ENCODE peak calls at places on chromosomes 11 and 22, in six cellular contexts. One of them, this sample, is unnamed.

GRCh38 chr11:73465019-73465675 is 88.9 kb downstream of the RELT start:
- DNase-seq in GM13976: no peak
- DNase-seq in activated CD8-positive, alpha-beta memory T cell treated with anti-CD3 and anti-CD28 coated beads for 48 hours: no peak
- DNase-seq in esophagus squamous epithelium: no peak
- DNase-seq in mammary epithelial cell: no peak
- DNase-seq in anterior cingulate cortex: no peak
- DNase-seq in this sample: no peak

GRCh38 chr11:46524201-46524600 is 69.6 kb downstream of the AMBRA1 start:
- DNase-seq in esophagus squamous epithelium: no peak
- DNase-seq in GM13976: no peak
- DNase-seq in mammary epithelial cell: no peak
- DNase-seq in anterior cingulate cortex: no peak
- DNase-seq in activated CD8-positive, alpha-beta memory T cell treated with anti-CD3 and anti-CD28 coated beads for 48 hours: no peak
- DNase-seq in this sample: no peak

GRCh38 chr11:87097582-87097981 is 59.8 kb downstream of the TMEM135 start:
- DNase-seq in esophagus squamous epithelium: no peak
- DNase-seq in anterior cingulate cortex: no peak
- DNase-seq in GM13976: peak; percentile 62
- DNase-seq in mammary epithelial cell: peak; percentile 22
- DNase-seq in activated CD8-positive, alpha-beta memory T cell treated with anti-CD3 and anti-CD28 coated beads for 48 hours: no peak
- DNase-seq in this sample: no peak

GRCh38 chr11:61760946-61761345 is 8.5 kb downstream of the MYRF start:
- DNase-seq in esophagus squamous epithelium: no peak
- DNase-seq in anterior cingulate cortex: peak; percentile 82
- DNase-seq in GM13976: no peak
- DNase-seq in mammary epithelial cell: no peak
- DNase-seq in activated CD8-positive, alpha-beta memory T cell treated with anti-CD3 and anti-CD28 coated beads for 48 hours: no peak
- DNase-seq in this sample: no peak

GRCh38 chr22:19407649-19408606 is 23.6 kb downstream of the HIRA start:
- DNase-seq in GM13976: no peak
- DNase-seq in mammary epithelial cell: no peak
- DNase-seq in anterior cingulate cortex: no peak
- DNase-seq in activated CD8-positive, alpha-beta memory T cell treated with anti-CD3 and anti-CD28 coated beads for 48 hours: no peak
- DNase-seq in esophagus squamous epithelium: no peak
- DNase-seq in this sample: no peak

GRCh38 chr11:75966546-75967287 is 151.7 kb downstream of the UVRAG start:
- DNase-seq in esophagus squamous epithelium: no peak
- DNase-seq in anterior cingulate cortex: no peak
- DNase-seq in mammary epithelial cell: peak; percentile 65
- DNase-seq in activated CD8-positive, alpha-beta memory T cell treated with anti-CD3 and anti-CD28 coated beads for 48 hours: no peak
- DNase-seq in GM13976: peak; percentile 23
- DNase-seq in this sample: no peak

GRCh38 chr22:44878483-44879300 is 126.3 kb downstream of the ARHGAP8 start:
- DNase-seq in activated CD8-positive, alpha-beta memory T cell treated with anti-CD3 and anti-CD28 coated beads for 48 hours: no peak
- DNase-seq in mammary epithelial cell: no peak
- DNase-seq in esophagus squamous epithelium: no peak
- DNase-seq in anterior cingulate cortex: no peak
- DNase-seq in GM13976: no peak
- DNase-seq in this sample: no peak

GRCh38 chr11:117809236-117810055 is 12.4 kb upstream of the DSCAML1 start:
- DNase-seq in anterior cingulate cortex: peak; percentile 60
- DNase-seq in mammary epithelial cell: peak; percentile 55
- DNase-seq in esophagus squamous epithelium: no peak
- DNase-seq in activated CD8-positive, alpha-beta memory T cell treated with anti-CD3 and anti-CD28 coated beads for 48 hours: no peak
- DNase-seq in GM13976: peak; percentile 58
- DNase-seq in this sample: peak; percentile 19

GRCh38 chr22:38724926-38725571 is 19.3 kb downstream of the GTPBP1 start:
- DNase-seq in mammary epithelial cell: peak; percentile 28
- DNase-seq in GM13976: peak; percentile 48
- DNase-seq in anterior cingulate cortex: peak; percentile 26
- DNase-seq in activated CD8-positive, alpha-beta memory T cell treated with anti-CD3 and anti-CD28 coated beads for 48 hours: no peak
- DNase-seq in esophagus squamous epithelium: no peak
- DNase-seq in this sample: no peak

GRCh38 chr11:533586-534196 is 1.7 kb downstream of the HRAS start:
- DNase-seq in esophagus squamous epithelium: no peak
- DNase-seq in activated CD8-positive, alpha-beta memory T cell treated with anti-CD3 and anti-CD28 coated beads for 48 hours: no peak
- DNase-seq in mammary epithelial cell: no peak
- DNase-seq in anterior cingulate cortex: no peak
- DNase-seq in GM13976: no peak
- DNase-seq in this sample: no peak

GRCh38 chr11:59630493-59630892 is 14.9 kb upstream of the OSBP start:
- DNase-seq in mammary epithelial cell: no peak
- DNase-seq in GM13976: no peak
- DNase-seq in esophagus squamous epithelium: no peak
- DNase-seq in anterior cingulate cortex: no peak
- DNase-seq in activated CD8-positive, alpha-beta memory T cell treated with anti-CD3 and anti-CD28 coated beads for 48 hours: no peak
- DNase-seq in this sample: no peak

GRCh38 chr11:86938900-86939880 is 16.0 kb downstream of the FZD4 start:
- DNase-seq in mammary epithelial cell: peak; percentile 31
- DNase-seq in GM13976: peak; percentile 44
- DNase-seq in activated CD8-positive, alpha-beta memory T cell treated with anti-CD3 and anti-CD28 coated beads for 48 hours: no peak
- DNase-seq in esophagus squamous epithelium: no peak
- DNase-seq in anterior cingulate cortex: no peak
- DNase-seq in this sample: peak; percentile 32

GRCh38 chr11:113398669-113399430 is 11.3 kb downstream of the ANKK1 start:
- DNase-seq in esophagus squamous epithelium: no peak
- DNase-seq in activated CD8-positive, alpha-beta memory T cell treated with anti-CD3 and anti-CD28 coated beads for 48 hours: no peak
- DNase-seq in GM13976: no peak
- DNase-seq in anterior cingulate cortex: no peak
- DNase-seq in mammary epithelial cell: no peak
- DNase-seq in this sample: no peak

GRCh38 chr22:31631381-31631780 is 30.6 kb downstream of the PISD start:
- DNase-seq in anterior cingulate cortex: no peak
- DNase-seq in activated CD8-positive, alpha-beta memory T cell treated with anti-CD3 and anti-CD28 coated beads for 48 hours: no peak
- DNase-seq in mammary epithelial cell: no peak
- DNase-seq in esophagus squamous epithelium: no peak
- DNase-seq in GM13976: no peak
- DNase-seq in this sample: no peak

GRCh38 chr11:13249992-13250391 is 27.6 kb upstream of the BMAL1 start:
- DNase-seq in activated CD8-positive, alpha-beta memory T cell treated with anti-CD3 and anti-CD28 coated beads for 48 hours: no peak
- DNase-seq in anterior cingulate cortex: no peak
- DNase-seq in mammary epithelial cell: peak; percentile 20
- DNase-seq in esophagus squamous epithelium: no peak
- DNase-seq in GM13976: no peak
- DNase-seq in this sample: no peak

GRCh38 chr22:30196141-30196866 is 50.3 kb downstream of the LIF start:
- DNase-seq in anterior cingulate cortex: no peak
- DNase-seq in mammary epithelial cell: peak; percentile 100
- DNase-seq in esophagus squamous epithelium: peak; percentile 30
- DNase-seq in activated CD8-positive, alpha-beta memory T cell treated with anti-CD3 and anti-CD28 coated beads for 48 hours: no peak
- DNase-seq in GM13976: peak; percentile 67
- DNase-seq in this sample: peak; percentile 82

GRCh38 chr22:38081941-38082828 is 1.8 kb downstream of the SLC16A8 start:
- DNase-seq in esophagus squamous epithelium: no peak
- DNase-seq in GM13976: peak; percentile 74
- DNase-seq in mammary epithelial cell: no peak
- DNase-seq in activated CD8-positive, alpha-beta memory T cell treated with anti-CD3 and anti-CD28 coated beads for 48 hours: no peak
- DNase-seq in anterior cingulate cortex: no peak
- DNase-seq in this sample: no peak

This sample was measured in prostate gland.